ENCODE peak calls at places on chromosomes 16 and 17, in seven cellular contexts. One of them, this sample, is unnamed.

GRCh38 chr17:82881292-82881823 is 41.5 kb upstream of the ZNF750 start:
- DNase-seq in dorsolateral prefrontal cortex: no peak
- DNase-seq in AG10803: no peak
- DNase-seq in gastrocnemius medialis: no peak
- DNase-seq in HL-60: no peak
- DNase-seq in NB4: no peak
- DNase-seq in choroid plexus epithelial cell: no peak
- DNase-seq in this sample: no peak

GRCh38 chr17:22233382-22233781 is 541.1 kb downstream of the KCNJ18 start:
- DNase-seq in gastrocnemius medialis: no peak
- DNase-seq in NB4: peak
- DNase-seq in AG10803: no peak
- DNase-seq in dorsolateral prefrontal cortex: no peak
- DNase-seq in HL-60: no peak
- DNase-seq in choroid plexus epithelial cell: no peak
- DNase-seq in this sample: no peak

GRCh38 chr17:50101346-50102163 is 6.4 kb downstream of the PDK2 start:
- DNase-seq in choroid plexus epithelial cell: peak
- DNase-seq in dorsolateral prefrontal cortex: no peak
- DNase-seq in gastrocnemius medialis: peak
- DNase-seq in NB4: peak
- DNase-seq in AG10803: peak
- DNase-seq in HL-60: no peak
- DNase-seq in this sample: no peak

GRCh38 chr17:36931697-36932382 is 5.4 kb upstream of the LHX1 start:
- DNase-seq in HL-60: no peak
- DNase-seq in NB4: no peak
- DNase-seq in choroid plexus epithelial cell: no peak
- DNase-seq in gastrocnemius medialis: no peak
- DNase-seq in AG10803: no peak
- DNase-seq in dorsolateral prefrontal cortex: no peak
- DNase-seq in this sample: no peak

GRCh38 chr16:959232-960040 is 11.3 kb downstream of the LMF1 start:
- DNase-seq in gastrocnemius medialis: no peak
- DNase-seq in HL-60: no peak
- DNase-seq in dorsolateral prefrontal cortex: no peak
- DNase-seq in NB4: no peak
- DNase-seq in choroid plexus epithelial cell: no peak
- DNase-seq in AG10803: no peak
- DNase-seq in this sample: no peak

GRCh38 chr16:67865318-67865717 is 7.5 kb upstream of the EDC4 start:
- DNase-seq in HL-60: peak
- DNase-seq in choroid plexus epithelial cell: peak
- DNase-seq in NB4: peak
- DNase-seq in dorsolateral prefrontal cortex: no peak
- DNase-seq in AG10803: peak
- DNase-seq in gastrocnemius medialis: peak
- DNase-seq in this sample: no peak

GRCh38 chr17:75769536-75769935 is 4.5 kb upstream of the GALK1 start:
- DNase-seq in dorsolateral prefrontal cortex: no peak
- DNase-seq in NB4: no peak
- DNase-seq in AG10803: no peak
- DNase-seq in choroid plexus epithelial cell: no peak
- DNase-seq in HL-60: no peak
- DNase-seq in gastrocnemius medialis: no peak
- DNase-seq in this sample: no peak

GRCh38 chr16:90004577-90004976 is 14.7 kb downstream of the DBNDD1 start:
- DNase-seq in NB4: no peak
- DNase-seq in dorsolateral prefrontal cortex: no peak
- DNase-seq in gastrocnemius medialis: no peak
- DNase-seq in HL-60: no peak
- DNase-seq in choroid plexus epithelial cell: no peak
- DNase-seq in AG10803: no peak
- DNase-seq in this sample: no peak

GRCh38 chr17:16968786-16969185 is 3.1 kb downstream of the TNFRSF13B start:
- DNase-seq in HL-60: no peak
- DNase-seq in gastrocnemius medialis: no peak
- DNase-seq in NB4: no peak
- DNase-seq in choroid plexus epithelial cell: no peak
- DNase-seq in AG10803: no peak
- DNase-seq in dorsolateral prefrontal cortex: no peak
- DNase-seq in this sample: no peak

GRCh38 chr16:61323456-61323855 is 712.8 kb downstream of the CDH8 start:
- DNase-seq in HL-60: no peak
- DNase-seq in choroid plexus epithelial cell: peak
- DNase-seq in gastrocnemius medialis: no peak
- DNase-seq in NB4: peak
- DNase-seq in dorsolateral prefrontal cortex: no peak
- DNase-seq in AG10803: no peak
- DNase-seq in this sample: no peak

GRCh38 chr16:29231231-29231630 is 175.3 kb downstream of the NPIPB11 start:
- DNase-seq in NB4: no peak
- DNase-seq in AG10803: peak
- DNase-seq in choroid plexus epithelial cell: peak
- DNase-seq in HL-60: no peak
- DNase-seq in gastrocnemius medialis: no peak
- DNase-seq in dorsolateral prefrontal cortex: no peak
- DNase-seq in this sample: no peak

GRCh38 chr17:39080416-39081179 is 70.8 kb downstream of the PLXDC1 start:
- DNase-seq in gastrocnemius medialis: peak
- DNase-seq in HL-60: no peak
- DNase-seq in choroid plexus epithelial cell: peak
- DNase-seq in AG10803: peak
- DNase-seq in dorsolateral prefrontal cortex: peak
- DNase-seq in NB4: no peak
- DNase-seq in this sample: no peak

GRCh38 chr17:5840811-5841446 is 229.2 kb upstream of the WSCD1 start:
- DNase-seq in gastrocnemius medialis: no peak
- DNase-seq in NB4: no peak
- DNase-seq in dorsolateral prefrontal cortex: no peak
- DNase-seq in AG10803: no peak
- DNase-seq in choroid plexus epithelial cell: no peak
- DNase-seq in HL-60: no peak
- DNase-seq in this sample: no peak

GRCh38 chr17:56291226-56291805 is 138.0 kb downstream of the ANKFN1 start:
- DNase-seq in dorsolateral prefrontal cortex: no peak
- DNase-seq in HL-60: no peak
- DNase-seq in gastrocnemius medialis: no peak
- DNase-seq in choroid plexus epithelial cell: no peak
- DNase-seq in NB4: no peak
- DNase-seq in AG10803: no peak
- DNase-seq in this sample: no peak

GRCh38 chr16:89360760-89361435 is 129.5 kb downstream of the ANKRD11 start:
- DNase-seq in NB4: peak
- DNase-seq in HL-60: peak
- DNase-seq in AG10803: no peak
- DNase-seq in choroid plexus epithelial cell: peak
- DNase-seq in dorsolateral prefrontal cortex: no peak
- DNase-seq in gastrocnemius medialis: no peak
- DNase-seq in this sample: no peak

GRCh38 chr16:15854906-15855703 is 1.7 kb downstream of the MYH11 start:
- DNase-seq in NB4: no peak
- DNase-seq in dorsolateral prefrontal cortex: no peak
- DNase-seq in HL-60: no peak
- DNase-seq in choroid plexus epithelial cell: no peak
- DNase-seq in gastrocnemius medialis: no peak
- DNase-seq in AG10803: no peak
- DNase-seq in this sample: no peak

GRCh38 chr17:75889454-75889853 is 7.3 kb downstream of the TRIM65 start:
- DNase-seq in choroid plexus epithelial cell: no peak
- DNase-seq in NB4: peak
- DNase-seq in dorsolateral prefrontal cortex: no peak
- DNase-seq in AG10803: no peak
- DNase-seq in HL-60: no peak
- DNase-seq in gastrocnemius medialis: no peak
- DNase-seq in this sample: no peak

GRCh38 chr16:74871608-74872007 is 97.0 kb upstream of the FA2H start:
- DNase-seq in AG10803: no peak
- DNase-seq in gastrocnemius medialis: no peak
- DNase-seq in HL-60: no peak
- DNase-seq in NB4: no peak
- DNase-seq in dorsolateral prefrontal cortex: no peak
- DNase-seq in choroid plexus epithelial cell: no peak
- DNase-seq in this sample: no peak

GRCh38 chr16:906296-906695 is 64.5 kb downstream of the LMF1 start:
- DNase-seq in choroid plexus epithelial cell: no peak
- DNase-seq in dorsolateral prefrontal cortex: no peak
- DNase-seq in NB4: no peak
- DNase-seq in AG10803: no peak
- DNase-seq in HL-60: no peak
- DNase-seq in gastrocnemius medialis: no peak
- DNase-seq in this sample: no peak

GRCh38 chr17:15216481-15216880 is 48.6 kb downstream of the PMP22 start:
- DNase-seq in NB4: no peak
- DNase-seq in AG10803: no peak
- DNase-seq in choroid plexus epithelial cell: no peak
- DNase-seq in dorsolateral prefrontal cortex: no peak
- DNase-seq in gastrocnemius medialis: no peak
- DNase-seq in HL-60: no peak
- DNase-seq in this sample: no peak

GRCh38 chr17:59167571-59168001 is 12.0 kb downstream of the PRR11 start:
- DNase-seq in HL-60: no peak
- DNase-seq in AG10803: no peak
- DNase-seq in NB4: no peak
- DNase-seq in choroid plexus epithelial cell: no peak
- DNase-seq in gastrocnemius medialis: no peak
- DNase-seq in dorsolateral prefrontal cortex: no peak
- DNase-seq in this sample: no peak

GRCh38 chr16:84685210-84685609 is 14.6 kb upstream of the USP10 start:
- DNase-seq in dorsolateral prefrontal cortex: no peak
- DNase-seq in NB4: no peak
- DNase-seq in choroid plexus epithelial cell: no peak
- DNase-seq in gastrocnemius medialis: no peak
- DNase-seq in AG10803: no peak
- DNase-seq in HL-60: no peak
- DNase-seq in this sample: no peak
- TF ChIP-seq CTCF in dorsolateral prefrontal cortex: no peak
- TF ChIP-seq CTCF in NB4: no peak
- TF ChIP-seq CTCF in choroid plexus epithelial cell: no peak
- TF ChIP-seq CTCF in gastrocnemius medialis: no peak
- TF ChIP-seq CTCF in AG10803: no peak
- TF ChIP-seq CTCF in HL-60: no peak
- TF ChIP-seq CTCF in this sample: no peak

GRCh38 chr16:71461686-71462648 is at the start of gene ZNF23:
- DNase-seq in HL-60: peak
- DNase-seq in choroid plexus epithelial cell: peak
- DNase-seq in gastrocnemius medialis: peak
- DNase-seq in NB4: peak
- DNase-seq in AG10803: peak
- DNase-seq in dorsolateral prefrontal cortex: peak
- DNase-seq in this sample: peak
- TF ChIP-seq CTCF in HL-60: no peak
- TF ChIP-seq CTCF in choroid plexus epithelial cell: no peak
- TF ChIP-seq CTCF in gastrocnemius medialis: no peak
- TF ChIP-seq CTCF in NB4: no peak
- TF ChIP-seq CTCF in AG10803: peak
- TF ChIP-seq CTCF in dorsolateral prefrontal cortex: peak
- TF ChIP-seq CTCF in this sample: no peak

DNA sequence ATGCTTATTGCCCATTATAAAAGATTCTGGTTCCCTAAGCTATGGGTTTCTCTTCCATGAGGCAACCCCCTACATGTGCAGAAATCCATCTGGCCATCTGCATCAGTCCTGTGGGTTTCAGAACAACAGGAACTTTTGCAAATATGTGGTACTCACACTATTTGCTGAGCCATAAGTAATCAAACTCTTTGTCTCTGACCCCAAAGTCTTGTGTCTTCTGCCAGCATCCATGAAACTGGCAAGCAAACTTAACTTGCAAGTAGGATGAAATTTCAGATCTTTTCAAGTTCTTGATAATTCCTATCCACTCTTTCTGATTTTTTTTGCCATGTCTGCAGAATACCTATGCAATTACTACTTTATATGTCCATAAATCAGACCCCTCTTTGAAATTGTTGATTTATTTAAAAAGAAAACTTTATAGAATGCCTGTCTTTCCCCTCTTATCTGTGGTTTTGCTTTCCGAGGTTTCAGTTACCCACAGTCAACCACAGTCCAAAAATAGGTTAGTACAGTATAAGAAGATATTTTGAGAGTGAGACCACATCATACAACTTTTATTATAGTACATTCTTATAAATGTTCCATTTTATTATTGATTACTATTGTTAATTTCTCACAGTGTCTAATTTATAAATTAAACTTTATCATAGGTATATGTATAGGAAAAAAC is 158.4 kb upstream of the IRX3 start:
- DNase-seq in HL-60: no peak
- DNase-seq in choroid plexus epithelial cell: peak
- DNase-seq in AG10803: peak
- DNase-seq in NB4: peak
- DNase-seq in gastrocnemius medialis: no peak
- DNase-seq in dorsolateral prefrontal cortex: no peak
- DNase-seq in this sample: no peak
- TF ChIP-seq CTCF in HL-60: no peak
- TF ChIP-seq CTCF in choroid plexus epithelial cell: no peak
- TF ChIP-seq CTCF in AG10803: no peak
- TF ChIP-seq CTCF in NB4: no peak
- TF ChIP-seq CTCF in gastrocnemius medialis: no peak
- TF ChIP-seq CTCF in dorsolateral prefrontal cortex: no peak
- TF ChIP-seq CTCF in this sample: no peak

GRCh38 chr17:79331492-79331891 is 256.9 kb downstream of the ENGASE start:
- DNase-seq in dorsolateral prefrontal cortex: no peak
- DNase-seq in gastrocnemius medialis: no peak
- DNase-seq in HL-60: no peak
- DNase-seq in NB4: no peak
- DNase-seq in choroid plexus epithelial cell: no peak
- DNase-seq in AG10803: no peak
- DNase-seq in this sample: no peak

GRCh38 chr17:79326814-79327213 is 252.2 kb downstream of the ENGASE start:
- DNase-seq in AG10803: no peak
- DNase-seq in choroid plexus epithelial cell: no peak
- DNase-seq in HL-60: no peak
- DNase-seq in NB4: no peak
- DNase-seq in gastrocnemius medialis: no peak
- DNase-seq in dorsolateral prefrontal cortex: no peak
- DNase-seq in this sample: no peak

GRCh38 chr17:79330229-79330628 is 255.6 kb downstream of the ENGASE start:
- DNase-seq in HL-60: no peak
- DNase-seq in dorsolateral prefrontal cortex: no peak
- DNase-seq in gastrocnemius medialis: no peak
- DNase-seq in AG10803: no peak
- DNase-seq in choroid plexus epithelial cell: no peak
- DNase-seq in NB4: no peak
- DNase-seq in this sample: no peak

GRCh38 chr17:79332011-79332410 is 257.4 kb downstream of the ENGASE start:
- DNase-seq in gastrocnemius medialis: no peak
- DNase-seq in HL-60: no peak
- DNase-seq in NB4: no peak
- DNase-seq in choroid plexus epithelial cell: no peak
- DNase-seq in AG10803: no peak
- DNase-seq in dorsolateral prefrontal cortex: no peak
- DNase-seq in this sample: no peak

DNA sequence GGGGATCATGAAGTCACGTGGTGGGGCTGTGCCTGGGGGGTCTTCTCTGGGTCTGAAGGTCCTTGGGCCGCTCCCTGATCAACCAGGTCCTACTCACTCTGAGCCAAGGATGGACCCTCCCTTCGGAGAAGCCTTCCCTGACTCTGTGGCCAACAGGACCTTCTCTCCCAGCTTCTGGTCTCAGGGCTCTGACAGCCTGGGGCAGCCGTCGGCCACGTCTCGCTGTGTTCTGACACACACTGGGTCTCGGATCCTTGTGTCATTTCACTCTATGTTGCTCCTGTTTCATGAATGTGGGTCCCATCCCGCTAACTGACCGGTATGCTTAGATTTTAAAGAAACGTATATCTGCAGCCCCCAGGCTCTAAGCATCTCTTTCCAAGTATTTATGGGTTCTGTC is 256.1 kb downstream of the ENGASE start:
- DNase-seq in HL-60: no peak
- DNase-seq in AG10803: no peak
- DNase-seq in choroid plexus epithelial cell: no peak
- DNase-seq in dorsolateral prefrontal cortex: no peak
- DNase-seq in NB4: no peak
- DNase-seq in gastrocnemius medialis: no peak
- DNase-seq in this sample: no peak
- TF ChIP-seq CTCF in HL-60: no peak
- TF ChIP-seq CTCF in AG10803: no peak
- TF ChIP-seq CTCF in choroid plexus epithelial cell: no peak
- TF ChIP-seq CTCF in dorsolateral prefrontal cortex: no peak
- TF ChIP-seq CTCF in NB4: no peak
- TF ChIP-seq CTCF in gastrocnemius medialis: no peak
- TF ChIP-seq CTCF in this sample: no peak

This sample was measured in omental fat pad.